ENCODE peak calls at places on chromosomes 1 and 21, in six cellular contexts. A, L, V, C, M and N are unnamed samples.

GRCh38 chr1:25232866-25233784 is 823 bp upstream of the SYF2 start:
- DNase-seq in C (peak), A (peak), L (peak), M (peak), V (peak), N (peak)

GRCh38 chr1:61085191-61086086 is 3.1 kb downstream of the NFIA start:
- DNase-seq in L (no peak), A (no peak), C (no peak), M (no peak), V (no peak), N (peak)

GRCh38 chr1:103416681-103417318 is 108.7 kb upstream of the RNPC3 start:
- DNase-seq in L (no peak), C (no peak), A (no peak), M (no peak), V (no peak), N (no peak)

GRCh38 chr1:100631015-100631521 is 88.5 kb upstream of the VCAM1 start:
- DNase-seq in A (peak), M (no peak), C (peak), V (no peak), L (no peak), N (no peak)

GRCh38 chr1:228646717-228647522 is 88.4 kb upstream of the RHOU start:
- DNase-seq in L (peak), V (no peak), A (no peak), M (peak), C (peak), N (peak)

GRCh38 chr21:42047821-42048613 is 23.1 kb upstream of the UMODL1 start:
- DNase-seq in A (peak), M (no peak), C (peak), V (no peak), L (no peak), N (no peak)

GRCh38 chr1:225695578-225696332 is 42.8 kb upstream of the ENAH start:
- DNase-seq in C (no peak), M (no peak), L (no peak), A (no peak), V (no peak), N (no peak)

GRCh38 chr1:24929091-24929875 is 793 bp downstream of the RUNX3 start:
- DNase-seq in C (peak), V (peak), A (no peak), M (peak), L (peak), N (peak)

GRCh38 chr1:110607663-110608230 is 1.6 kb upstream of the KCNA2 start:
- DNase-seq in V (no peak), M (no peak), L (peak), C (no peak), A (no peak), N (no peak)

GRCh38 chr1:109191377-109191776 is 22.3 kb upstream of the SARS1 start:
- DNase-seq in C (no peak), V (no peak), L (no peak), A (no peak), M (no peak), N (no peak)

GRCh38 chr1:179754031-179754624 is 11.0 kb downstream of the FAM163A start:
- DNase-seq in A (peak), M (no peak), V (no peak), C (peak), L (no peak), N (no peak)

GRCh38 chr1:153783233-153784190 is 8.3 kb downstream of the SLC27A3 start:
- DNase-seq in C (peak), L (peak), V (peak), A (peak), M (peak), N (peak)

GRCh38 chr1:38783659-38784229 is 75.8 kb downstream of the RRAGC start:
- DNase-seq in M (no peak), V (no peak), C (peak), A (no peak), L (no peak), N (no peak)

GRCh38 chr1:34865573-34865972 is 6.0 kb upstream of the SMIM12 start:
- DNase-seq in M (no peak), A (no peak), C (no peak), L (no peak), V (no peak), N (no peak)

GRCh38 chr1:59685666-59686065 is 129.1 kb upstream of the HOOK1 start:
- DNase-seq in A (no peak), C (no peak), M (no peak), L (peak), V (no peak), N (peak)

GRCh38 chr1:39646232-39647081 is 7.0 kb upstream of the HEYL start:
- DNase-seq in L (no peak), M (peak), V (no peak), A (no peak), C (peak), N (no peak)

GRCh38 chr1:235295902-235296350 is 32.1 kb downstream of the ARID4B start:
- DNase-seq in M (no peak), C (no peak), L (no peak), A (no peak), V (no peak), N (no peak)

GRCh38 chr1:203152158-203153034 is 23.2 kb downstream of the MYBPH start:
- DNase-seq in A (no peak), V (no peak), C (peak), M (no peak), L (peak), N (peak)